ENCODE peak calls at places on chromosomes 16 and 17, in five cellular contexts. Y is fibroblast of the aortic adventitia, U is brain microvascular endothelial cell, G is PC-3, W is cardiac muscle cell. D is an unnamed sample.
A peak's percentile ranks its signal among the peaks of the same experiment; 100 is the strongest.

GRCh38 chr16:21336231-21336630 is 58.1 kb upstream of the CRYM start:
- DNase-seq in Y (no peak), W (no peak), U (no peak), G (no peak), D (no peak)

GRCh38 chr17:17191346-17191792 is 14.8 kb downstream of the PLD6 start:
- DNase-seq in Y (peak; percentile 77), G (no peak), W (peak; percentile 60), U (peak; percentile 56), D (no peak)

GRCh38 chr17:65092262-65092661 is 35.7 kb upstream of the GNA13 start:
- DNase-seq in Y (peak; percentile 73), G (peak; percentile 95), W (peak; percentile 28), U (no peak), D (no peak)

GRCh38 chr17:19447085-19447583 is 36.1 kb downstream of the RNF112 start:
- DNase-seq in W (peak; percentile 85), G (peak; percentile 90), Y (peak; percentile 91), U (peak; percentile 75), D (peak; percentile 27)

GRCh38 chr16:21226749-21227148 is 6.8 kb upstream of the ANKS4B start:
- DNase-seq in G (no peak), U (no peak), Y (no peak), W (no peak), D (no peak)

GRCh38 chr17:31787857-31788570 is 71.0 kb downstream of the COPRS start:
- DNase-seq in W (peak; percentile 90), G (peak; percentile 55), U (peak; percentile 63), Y (peak; percentile 93), D (no peak)

GRCh38 chr16:76653390-76654026 is 376.3 kb downstream of the CNTNAP4 start:
- DNase-seq in G (peak; percentile 68), U (peak; percentile 4), Y (peak; percentile 44), W (peak; percentile 63), D (peak; percentile 42)

GRCh38 chr17:35817196-35817595 is 7.9 kb downstream of the TAF15 start:
- DNase-seq in Y (no peak), U (no peak), G (no peak), W (no peak), D (no peak)

GRCh38 chr17:73342057-73342522 is 30.3 kb upstream of the CDC42EP4 start:
- DNase-seq in W (peak; percentile 97), Y (peak; percentile 91), U (peak; percentile 64), G (peak; percentile 48), D (no peak)

GRCh38 chr17:65100316-65101140 is 36.6 kb upstream of the RGS9 start:
- DNase-seq in W (peak; percentile 77), G (peak; percentile 91), Y (peak; percentile 76), U (no peak), D (peak; percentile 69)

GRCh38 chr17:63446981-63447687 is 1.0 kb upstream of the CYB561 start:
- DNase-seq in Y (peak; percentile 68), G (peak; percentile 23), W (peak; percentile 91), U (no peak), D (peak; percentile 54)

GRCh38 chr17:58204796-58205195 is 12.3 kb downstream of the EPX start:
- DNase-seq in Y (peak; percentile 28), G (no peak), U (no peak), W (peak; percentile 3), D (no peak)

GRCh38 chr17:30232822-30233427 is 2.6 kb downstream of the SLC6A4 start:
- DNase-seq in Y (no peak), U (no peak), G (no peak), W (no peak), D (no peak)

GRCh38 chr17:74552037-74552436 is 6.1 kb upstream of the CD300C start:
- DNase-seq in W (no peak), U (no peak), Y (no peak), G (peak; percentile 83), D (no peak)

GRCh38 chr17:45020354-45021138 is 30.9 kb downstream of the DCAKD start:
- DNase-seq in Y (peak; percentile 16), U (peak; percentile 15), G (no peak), W (peak; percentile 66), D (no peak)

GRCh38 chr17:36947922-36948716 is 635 bp upstream of the AATF start:
- DNase-seq in G (no peak), W (no peak), U (peak; percentile 18), Y (no peak), D (no peak)

GRCh38 chr16:55001931-55002330 is 71.3 kb downstream of the IRX5 start:
- DNase-seq in U (peak; percentile 32), W (peak; percentile 5), G (no peak), Y (peak; percentile 56), D (no peak)

GRCh38 chr17:74690409-74690825 is 22.3 kb downstream of the CD300LF start:
- DNase-seq in G (no peak), Y (no peak), U (no peak), W (no peak), D (no peak)

GRCh38 chr17:39863918-39864746 is at the start of gene IKZF3:
- DNase-seq in W (peak; percentile 35), U (no peak), Y (no peak), G (peak; percentile 38), D (peak; percentile 17)

GRCh38 chr17:7835818-7836595 is 2.0 kb downstream of the KDM6B start:
- DNase-seq in U (peak; percentile 36), Y (peak; percentile 76), W (no peak), G (peak; percentile 34), D (no peak)

GRCh38 chr16:85238233-85238647 is 126.0 kb upstream of the CIBAR2 start:
- DNase-seq in W (peak; percentile 97), U (peak; percentile 68), Y (peak; percentile 93), G (no peak), D (no peak)

GRCh38 chr16:1068451-1068850 is 4.1 kb upstream of the SSTR5 start:
- DNase-seq in W (no peak), U (no peak), Y (no peak), G (no peak), D (no peak)

GRCh38 chr16:11256657-11257130 is 690 bp upstream of the SOCS1 start:
- DNase-seq in W (peak; percentile 72), G (peak; percentile 41), U (no peak), Y (peak; percentile 39), D (no peak)

GRCh38 chr17:6661464-6661848 is 9.9 kb downstream of the C17orf100 start:
- DNase-seq in W (no peak), Y (no peak), U (no peak), G (no peak), D (no peak)

GRCh38 chr17:30095507-30096244 is 20.9 kb upstream of the NSRP1 start:
- DNase-seq in U (peak; percentile 78), W (peak; percentile 84), Y (peak; percentile 85), G (peak; percentile 74), D (peak; percentile 32)

GRCh38 chr17:20982589-20983358 is 60.0 kb downstream of the USP22 start:
- DNase-seq in U (no peak), Y (no peak), W (no peak), G (no peak), D (no peak)

GRCh38 chr16:20242568-20243240 is 84.6 kb downstream of the GP2 start:
- DNase-seq in G (no peak), U (no peak), Y (no peak), W (no peak), D (no peak)

GRCh38 chr16:15682105-15682570 is 32.1 kb downstream of the NDE1 start:
- DNase-seq in U (peak; percentile 85), G (peak; percentile 72), Y (peak; percentile 73), W (peak; percentile 74), D (peak; percentile 32)

GRCh38 chr17:22507823-22508222 is 815.5 kb downstream of the KCNJ18 start:
- DNase-seq in G (peak; percentile 3), W (no peak), U (no peak), Y (no peak), D (peak; percentile 76)

GRCh38 chr17:57537524-57538410 is 207.3 kb downstream of the CCDC182 start:
- DNase-seq in Y (no peak), U (no peak), W (peak; percentile 34), G (no peak), D (no peak)

GRCh38 chr17:47636273-47637030 is 13.3 kb upstream of the KPNB1 start:
- DNase-seq in Y (no peak), W (no peak), U (no peak), G (no peak), D (no peak)
- H3K4me3 ChIP-seq in Y (no peak overlapping the region), W (no peak overlapping the region), U (no peak overlapping the region), G (no peak overlapping the region), D (no peak overlapping the region)

GRCh38 chr17:81934850-81935708 is 2.0 kb downstream of the PYCR1 start:
- DNase-seq in W (no peak), G (no peak), Y (no peak), U (no peak), D (no peak)
- H3K4me3 ChIP-seq in W (no peak overlapping the region), G (no peak overlapping the region), Y (peak overlapping the region; percentile 9), U (no peak overlapping the region), D (no peak overlapping the region)

GRCh38 chr16:56515665-56516064 is 4.2 kb downstream of the BBS2 start:
- DNase-seq in G (no peak), U (no peak), Y (no peak), W (no peak), D (no peak)

GRCh38 chr16:56517206-56517605 is 2.6 kb downstream of the BBS2 start:
- DNase-seq in W (no peak), Y (no peak), U (no peak), G (no peak), D (no peak)

GRCh38 chr16:56519459-56520250 is at the start of gene BBS2:
- DNase-seq in G (peak; percentile 82), W (peak; percentile 88), U (peak; percentile 84), Y (peak; percentile 80), D (peak; percentile 77)

GRCh38 chr16:56520251-56520577 is 390 bp upstream of the BBS2 start:
- DNase-seq in Y (no peak), U (no peak), W (no peak), G (no peak), D (no peak)

DNA sequence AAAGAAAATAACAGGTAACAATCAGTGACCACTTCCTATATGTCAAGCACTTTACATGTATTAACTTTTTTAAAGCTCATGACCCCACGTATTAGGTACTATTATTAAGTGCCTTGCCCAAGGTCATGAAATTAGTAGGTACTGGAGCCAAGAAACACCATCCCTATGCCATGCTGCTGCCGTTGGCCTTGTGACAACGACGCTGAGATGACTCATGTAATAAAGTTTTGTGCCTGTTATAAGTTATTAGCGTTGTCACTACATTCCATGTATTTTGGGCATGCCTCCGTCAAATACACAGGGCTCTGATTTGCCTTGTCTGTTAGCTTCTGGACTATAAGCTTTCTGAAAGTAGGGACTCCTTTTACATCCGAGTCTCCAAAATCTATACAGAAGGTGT is 1.4 kb downstream of the BBS2 start:
- DNase-seq in G (peak; percentile 81), U (no peak), W (no peak), Y (no peak), D (no peak)
- H3K4me3 ChIP-seq in G (peak overlapping the region; percentile 92), U (no peak overlapping the region), W (no peak overlapping the region), Y (no peak overlapping the region), D (no peak overlapping the region)

DNA sequence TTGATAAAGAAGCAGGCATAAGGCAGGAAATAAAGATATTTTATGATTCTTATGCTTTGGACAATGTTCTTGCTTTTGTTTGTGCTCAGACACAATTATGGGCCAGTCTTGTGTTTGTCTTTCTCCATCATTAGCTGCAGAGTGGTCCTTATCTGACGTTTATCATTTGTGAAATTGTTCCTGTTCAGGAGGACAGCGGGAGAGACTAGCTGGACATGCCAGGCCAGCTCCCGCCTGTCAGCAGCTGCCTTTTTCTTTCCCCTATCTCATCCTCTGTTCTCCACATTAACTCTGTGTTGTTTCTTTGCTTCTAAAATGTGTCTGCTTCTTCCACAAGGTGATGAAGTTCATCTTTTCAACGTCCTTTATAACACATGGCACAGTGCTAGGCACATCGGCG is 333.5 kb downstream of the NPIPA8 start:
- DNase-seq in Y (no peak), G (no peak), U (no peak), W (no peak), D (no peak)
- H3K4me3 ChIP-seq in Y (no peak overlapping the region), G (no peak overlapping the region), U (no peak overlapping the region), W (no peak overlapping the region), D (no peak overlapping the region)

D was measured in Jurkat, Clone E6-1.